ENCODE peak calls at places on chromosomes 3 and 15, in seven cellular contexts. Y, P, D, N, M, O and V are unnamed samples. For H3K27me3, the result is how much of the 10 kb centered on the place peaks cover.

GRCh38 chr15:74504418-74504817 is 36.6 kb upstream of the ARID3B start:
- DNase-seq in Y (no peak), P (no peak), D (no peak), N (no peak), M (no peak), O (no peak), V (no peak)

GRCh38 chr3:137519602-137520001 is 244.5 kb upstream of the SOX14 start:
- DNase-seq in Y (no peak), P (no peak), D (no peak), N (no peak), M (no peak), O (no peak), V (no peak)

GRCh38 chr3:159260049-159260662 is 458.3 kb downstream of the MFSD1 start:
- DNase-seq in Y (peak), P (no peak), D (no peak), N (no peak), M (peak), O (no peak), V (no peak)

GRCh38 chr15:86743283-86743903 is 663.7 kb downstream of the AGBL1 start:
- DNase-seq in Y (peak), P (peak), D (no peak), N (peak), M (peak), O (no peak), V (no peak)

GRCh38 chr15:73957276-73957675 is 31.0 kb downstream of the LOXL1 start:
- DNase-seq in Y (no peak), P (no peak), D (no peak), N (no peak), M (no peak), O (peak), V (no peak)

GRCh38 chr3:166455724-166456123 is 618.5 kb upstream of the BCHE start:
- DNase-seq in Y (no peak), P (no peak), D (no peak), N (no peak), M (no peak), O (no peak), V (no peak)

GRCh38 chr3:141228385-141228784 is 3.2 kb upstream of the PXYLP1 start:
- DNase-seq in Y (no peak), P (no peak), D (no peak), N (no peak), M (no peak), O (no peak), V (no peak)

GRCh38 chr3:64932016-64932518 is 244.3 kb upstream of the ADAMTS9 start:
- DNase-seq in Y (no peak), P (no peak), D (no peak), N (no peak), M (no peak), O (no peak), V (no peak)

GRCh38 chr3:23612296-23612891 is 193.4 kb upstream of the UBE2E1 start:
- DNase-seq in Y (peak), P (no peak), D (no peak), N (peak), M (no peak), O (no peak), V (no peak)

GRCh38 chr3:64224826-64225606 is at the start of gene PRICKLE2:
- DNase-seq in Y (peak), P (peak), D (no peak), N (no peak), M (no peak), O (peak), V (peak)

GRCh38 chr3:15345608-15346137 is 13.3 kb upstream of the SH3BP5 start:
- DNase-seq in Y (peak), P (no peak), D (no peak), N (no peak), M (no peak), O (peak), V (no peak)

GRCh38 chr15:89749951-89750559 is 994 bp downstream of the MESP1 start:
- DNase-seq in Y (peak), P (peak), D (no peak), N (no peak), M (no peak), O (no peak), V (no peak)

GRCh38 chr3:168307893-168308292 is 212.2 kb upstream of the GOLIM4 start:
- DNase-seq in Y (no peak), P (no peak), D (no peak), N (no peak), M (no peak), O (no peak), V (no peak)

GRCh38 chr3:179563298-179563934 is 690 bp downstream of the ACTL6A start:
- DNase-seq in Y (peak), P (peak), D (peak), N (peak), M (peak), O (peak), V (peak)

GRCh38 chr3:193605876-193606275 is 12.9 kb downstream of the OPA1 start:
- DNase-seq in Y (peak), P (peak), D (peak), N (peak), M (peak), O (no peak), V (no peak)

GRCh38 chr15:75597667-75598341 is 18.7 kb upstream of the PTPN9 start:
- DNase-seq in Y (no peak), P (peak), D (no peak), N (no peak), M (no peak), O (no peak), V (no peak)

GRCh38 chr15:39409876-39410505 is 170.9 kb upstream of the THBS1 start:
- DNase-seq in Y (no peak), P (no peak), D (no peak), N (no peak), M (no peak), O (no peak), V (no peak)

DNA sequence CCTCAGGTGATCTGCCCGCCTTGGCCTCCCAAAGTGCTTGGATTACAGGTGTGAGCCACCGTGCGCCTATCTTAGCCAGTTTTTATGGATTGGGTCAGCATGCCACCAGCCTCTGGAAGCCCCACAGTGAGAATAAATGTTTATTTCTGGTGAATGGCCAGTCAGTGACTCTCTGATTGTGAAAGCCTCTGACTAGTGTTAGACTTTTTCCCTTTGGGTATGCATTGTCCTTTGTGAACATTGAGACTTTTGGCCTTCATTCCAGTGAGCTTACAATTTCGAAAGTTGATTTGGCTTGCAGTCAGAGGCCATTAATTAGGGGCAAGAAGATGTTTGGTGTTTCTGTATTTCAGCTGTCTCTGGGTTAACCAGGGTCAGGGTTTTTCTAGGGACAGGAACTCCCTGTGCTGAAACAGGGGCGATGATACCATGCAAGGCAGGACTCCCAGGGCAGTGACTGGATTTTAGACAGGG is 274.5 kb upstream of the C2CD4B start:
- DNase-seq in Y (no peak), P (no peak), D (no peak), N (no peak), M (no peak), O (no peak), V (no peak)
- TF ChIP-seq POLR2AphosphoS5 in Y (peak), P (peak), D (no peak), N (no peak), M (no peak), O (no peak), V (peak)

GRCh38 chr15:80251505-80252280 is at the start of gene CTXND1:
- DNase-seq in Y (no peak), P (no peak), D (no peak), N (no peak), M (peak), O (no peak), V (no peak)
- H3K27me3 ChIP-seq in Y (half or more), P (under half), D (under half), N (half or more), M (half or more), O (under half), V (under half)

GRCh38 chr3:162217603-162218002 is 721.0 kb downstream of the OTOL1 start:
- DNase-seq in Y (no peak), P (no peak), D (no peak), N (no peak), M (no peak), O (no peak), V (no peak)
- TF ChIP-seq CTCF in Y (no peak), P (no peak), D (no peak), N (no peak), M (no peak), O (no peak), V (no peak)

GRCh38 chr15:63042879-63043340 is 363 bp downstream of the TPM1 start:
- DNase-seq in Y (no peak), P (no peak), D (no peak), N (no peak), M (peak), O (peak), V (no peak)

GRCh38 chr15:63044077-63044644 is 1.6 kb downstream of the TPM1 start:
- DNase-seq in Y (no peak), P (no peak), D (no peak), N (no peak), M (no peak), O (no peak), V (no peak)

GRCh38 chr15:63043391-63044076 is 987 bp downstream of the TPM1 start:
- DNase-seq in Y (no peak), P (no peak), D (peak), N (no peak), M (peak), O (peak), V (no peak)

GRCh38 chr15:63045438-63046278 is 3.1 kb downstream of the TPM1 start:
- DNase-seq in Y (no peak), P (no peak), D (no peak), N (no peak), M (no peak), O (no peak), V (no peak)

GRCh38 chr15:63044645-63045437 is 2.3 kb downstream of the TPM1 start:
- DNase-seq in Y (no peak), P (no peak), D (no peak), N (no peak), M (no peak), O (no peak), V (no peak)
- TF ChIP-seq POLR2AphosphoS5 in Y (no peak), P (no peak), D (no peak), N (no peak), M (no peak), O (no peak), V (no peak)

GRCh38 chr15:99102332-99103235 is 2.3 kb upstream of the SYNM start:
- DNase-seq in Y (no peak), P (no peak), D (no peak), N (no peak), M (peak), O (peak), V (no peak)
- H3K27me3 ChIP-seq in Y (half or more), P (half or more), D (under half), N (under half), M (under half), O (half or more), V (under half)

GRCh38 chr15:81814882-81815455 is 230.8 kb downstream of the MEX3B start:
- DNase-seq in Y (no peak), P (no peak), D (no peak), N (no peak), M (no peak), O (peak), V (peak)

GRCh38 chr15:81809543-81809942 is 236.3 kb downstream of the MEX3B start:
- DNase-seq in Y (no peak), P (no peak), D (peak), N (no peak), M (peak), O (no peak), V (no peak)

DNA sequence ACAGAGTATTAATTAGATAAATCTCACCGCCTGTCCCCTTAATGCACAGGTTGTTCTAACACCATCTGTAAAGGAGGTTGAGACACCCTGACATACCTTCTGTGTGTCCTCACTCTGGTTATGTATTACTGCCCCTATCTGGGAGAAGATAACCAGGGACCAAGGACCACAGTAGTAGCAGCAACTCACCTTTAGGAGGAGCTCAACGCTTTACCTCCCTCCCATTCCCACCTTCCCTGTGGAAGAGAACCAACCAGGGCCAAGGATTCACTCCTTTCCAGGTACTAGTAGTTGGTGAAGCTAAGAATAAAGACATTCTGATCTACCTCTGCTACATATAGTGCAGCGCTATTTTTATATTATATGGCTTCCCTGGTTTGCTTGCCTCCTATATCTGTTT is 232.6 kb downstream of the MEX3B start:
- DNase-seq in Y (no peak), P (no peak), D (no peak), N (no peak), M (peak), O (no peak), V (peak)
- TF ChIP-seq CTCF in Y (no peak), P (no peak), D (no peak), N (peak), M (peak), O (no peak), V (no peak)